ENCODE peak calls at places on chromosomes 11 and 22, in five cellular contexts. X, Y, D, Z and T are unnamed samples. For H3K9me3, the result is how much of the 10 kb centered on the place peaks cover.

GRCh38 chr11:129248618-129249017 is 56.5 kb upstream of the ARHGAP32 start:
- DNase-seq in X (peak), Y (no peak), D (no peak), Z (no peak), T (peak)

GRCh38 chr11:58286249-58286648 is 18.2 kb upstream of the OR10W1 start:
- DNase-seq in X (peak), Y (no peak), D (no peak), Z (no peak), T (peak)

GRCh38 chr22:30878516-30879365 is 89.8 kb downstream of the MORC2 start:
- DNase-seq in X (no peak), Y (peak), D (no peak), Z (no peak), T (peak)

GRCh38 chr22:39718206-39718605 is 147.7 kb downstream of the CACNA1I start:
- DNase-seq in X (no peak), Y (no peak), D (no peak), Z (no peak), T (no peak)

GRCh38 chr11:831132-831864 is 1.5 kb upstream of the CD151 start:
- DNase-seq in X (no peak), Y (no peak), D (no peak), Z (no peak), T (no peak)

GRCh38 chr11:96500440-96500839 is 110.6 kb downstream of the JRKL start:
- DNase-seq in X (no peak), Y (no peak), D (no peak), Z (no peak), T (no peak)

GRCh38 chr22:19750666-19751490 is 9.7 kb upstream of the TBX1 start:
- DNase-seq in X (no peak), Y (no peak), D (no peak), Z (no peak), T (no peak)

GRCh38 chr11:23226331-23226909 is 366.1 kb upstream of the CCDC179 start:
- DNase-seq in X (no peak), Y (no peak), D (no peak), Z (no peak), T (no peak)

GRCh38 chr22:18048441-18048898 is 24.1 kb upstream of the MICAL3 start:
- DNase-seq in X (no peak), Y (no peak), D (no peak), Z (no peak), T (no peak)

GRCh38 chr11:131893103-131893502 is 522.7 kb downstream of the NTM start:
- DNase-seq in X (no peak), Y (no peak), D (no peak), Z (no peak), T (no peak)

GRCh38 chr11:63672934-63673539 is 1.9 kb upstream of the ATL3 start:
- DNase-seq in X (no peak), Y (no peak), D (no peak), Z (no peak), T (no peak)

GRCh38 chr11:911031-911889 is 650 bp upstream of the CHID1 start:
- DNase-seq in X (no peak), Y (peak), D (peak), Z (no peak), T (peak)

GRCh38 chr11:129146196-129146595 is 45.9 kb downstream of the ARHGAP32 start:
- DNase-seq in X (no peak), Y (no peak), D (no peak), Z (no peak), T (peak)

GRCh38 chr11:112279901-112280267 is 19.2 kb upstream of the PLET1 start:
- DNase-seq in X (peak), Y (peak), D (peak), Z (peak), T (peak)

GRCh38 chr11:65780770-65781151 is at the start of gene AP5B1:
- DNase-seq in X (peak), Y (peak), D (peak), Z (peak), T (peak)

GRCh38 chr11:130533113-130533803 is 84.8 kb downstream of the ADAMTS15 start:
- DNase-seq in X (no peak), Y (no peak), D (no peak), Z (no peak), T (no peak)

GRCh38 chr22:20520093-20520511 is 12.7 kb downstream of the MED15 start:
- DNase-seq in X (no peak), Y (peak), D (no peak), Z (no peak), T (no peak)

GRCh38 chr22:24485608-24486007 is 9.5 kb upstream of the UPB1 start:
- DNase-seq in X (no peak), Y (no peak), D (no peak), Z (no peak), T (no peak)

GRCh38 chr11:37411289-37411688 is 813.3 kb upstream of the RAG2 start:
- DNase-seq in X (no peak), Y (no peak), D (no peak), Z (no peak), T (no peak)

GRCh38 chr11:2120359-2121100 is 18.7 kb downstream of the IGF2 start:
- DNase-seq in X (no peak), Y (no peak), D (no peak), Z (no peak), T (peak)

GRCh38 chr22:36865346-36865745 is 4.5 kb downstream of the NCF4 start:
- DNase-seq in X (no peak), Y (no peak), D (no peak), Z (no peak), T (peak)

GRCh38 chr11:43943931-43944751 is 1.7 kb downstream of the C11orf96 start:
- DNase-seq in X (peak), Y (peak), D (no peak), Z (no peak), T (peak)

DNA sequence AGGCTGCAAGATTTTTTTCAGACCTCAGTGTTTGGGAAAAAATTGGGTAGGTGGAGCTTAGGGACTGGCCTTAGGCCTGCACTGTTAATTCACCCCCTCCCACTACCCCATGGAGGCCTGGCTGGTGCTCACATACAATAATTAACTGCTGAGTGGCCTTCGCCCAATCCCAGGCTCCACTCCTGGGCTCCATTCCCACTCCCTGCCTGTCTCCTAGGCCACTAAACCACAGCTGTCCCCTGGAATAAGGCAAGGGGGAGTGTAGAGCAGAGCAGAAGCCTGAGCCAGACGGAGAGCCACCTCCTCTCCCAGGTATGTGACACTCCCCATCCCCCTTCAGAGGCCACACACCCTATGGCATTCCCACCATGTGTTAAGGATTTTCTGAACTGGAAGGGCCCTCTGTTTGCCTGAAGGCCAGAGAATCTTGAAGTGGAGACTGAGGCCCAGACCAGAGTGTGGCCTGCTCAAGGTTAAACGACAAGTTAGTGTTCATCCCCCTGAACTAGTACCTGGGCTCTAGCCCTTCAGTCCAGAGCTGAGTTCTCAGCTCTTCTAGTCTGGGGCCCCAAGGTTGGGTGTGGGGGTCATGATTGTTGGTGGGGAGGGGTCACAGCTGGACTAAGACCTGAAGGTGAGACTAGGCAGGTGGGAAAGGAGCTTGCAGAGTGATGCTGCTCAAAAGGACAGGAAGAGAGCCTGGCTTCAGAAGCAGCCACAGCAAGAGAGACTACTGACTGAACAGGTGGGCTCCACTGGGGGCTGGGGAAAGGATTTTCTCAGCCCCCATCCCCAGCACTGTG is 2.3 kb upstream of the FOLR1 start:
- DNase-seq in X (no peak), Y (peak), D (no peak), Z (no peak), T (no peak)
- H3K27ac ChIP-seq in X (no peak), Y (peak), D (no peak), Z (no peak), T (no peak)

GRCh38 chr22:29734429-29734828 is 14.6 kb downstream of the CABP7 start:
- DNase-seq in X (no peak), Y (no peak), D (no peak), Z (no peak), T (no peak)
- H3K9me3 ChIP-seq in X (under half), Y (under half), D (under half), Z (under half), T (under half)

GRCh38 chr11:19777032-19777341 is 64.3 kb downstream of the NAV2 start:
- DNase-seq in X (peak), Y (no peak), D (peak), Z (no peak), T (peak)
- H3K4me3 ChIP-seq in X (peak), Y (peak), D (peak), Z (no peak), T (peak)

GRCh38 chr11:101326141-101326540 is 196.5 kb upstream of the PGR start:
- DNase-seq in X (no peak), Y (no peak), D (no peak), Z (no peak), T (no peak)
- H3K27ac ChIP-seq in X (no peak), Y (no peak), D (no peak), Z (no peak), T (no peak)

DNA sequence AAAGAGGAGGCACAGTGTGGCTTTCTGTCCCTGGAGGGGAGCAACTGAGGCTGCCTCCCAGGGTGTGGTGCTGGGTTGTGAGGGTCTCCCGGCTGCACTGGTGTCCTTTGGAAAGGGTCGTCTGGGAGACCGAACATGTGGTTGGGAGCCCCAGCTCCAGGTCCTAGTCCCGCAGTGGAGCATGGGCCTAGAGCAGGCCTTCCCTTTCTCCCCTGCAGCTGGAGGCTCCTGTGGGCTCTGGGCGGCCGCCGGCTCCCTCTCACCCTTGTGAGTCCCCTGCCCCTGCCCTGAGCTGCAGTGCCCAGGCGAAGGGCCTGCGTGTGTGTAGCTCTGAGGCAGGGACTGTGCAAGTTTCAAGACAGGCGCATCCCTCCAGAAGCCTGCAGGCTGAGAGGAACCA is 1492.7 kb downstream of the BRD1 start:
- DNase-seq in X (no peak), Y (peak), D (no peak), Z (no peak), T (no peak)
- H3K9me3 ChIP-seq in X (under half), Y (under half), D (under half), Z (under half), T (under half)

GRCh38 chr11:31798057-31799035 is 12.8 kb downstream of the PAX6 start:
- DNase-seq in X (no peak), Y (no peak), D (no peak), Z (no peak), T (no peak)
- H3K4me3 ChIP-seq in X (no peak), Y (no peak), D (peak), Z (no peak), T (no peak)

GRCh38 chr11:67375320-67376021 is 2.1 kb upstream of the CLCF1 start:
- DNase-seq in X (peak), Y (no peak), D (no peak), Z (no peak), T (no peak)
- H3K27ac ChIP-seq in X (peak), Y (no peak), D (no peak), Z (no peak), T (no peak)